ENCODE peak calls at places on chromosomes 16 and 17, in ten cellular contexts. E, D, T, L, C, Z, H, S, K and O are unnamed samples.

GRCh38 chr17:41340934-41341861 is 9.4 kb downstream of the KRT33A start:
- DNase-seq in E (no peak), L (peak), Z (no peak), D (no peak), H (no peak), S (no peak), C (peak), K (no peak), T (no peak), O (no peak)

GRCh38 chr16:9256196-9256595 is 164.8 kb downstream of the HAPSTR1 start:
- DNase-seq in L (peak), T (peak), E (no peak), K (peak), Z (no peak), H (no peak), D (peak), S (peak), C (no peak), O (peak)

GRCh38 chr17:1736348-1737281 is 6.1 kb upstream of the SERPINF2 start:
- DNase-seq in Z (peak), K (no peak), D (peak), T (peak), L (peak), E (no peak), H (peak), C (no peak), S (no peak), O (peak)

GRCh38 chr16:57667526-57668258 is 414 bp upstream of the ADGRG3 start:
- DNase-seq in S (no peak), H (peak), L (no peak), E (no peak), T (peak), Z (peak), K (peak), D (peak), C (peak), O (no peak)

GRCh38 chr17:69430488-69430887 is 16.0 kb downstream of the MAP2K6 start:
- DNase-seq in T (no peak), Z (no peak), E (no peak), H (no peak), S (no peak), C (no peak), L (peak), D (no peak), K (no peak), O (no peak)

GRCh38 chr17:4968916-4969550 is 1.4 kb upstream of the SPAG7 start:
- DNase-seq in K (no peak), D (no peak), C (no peak), T (no peak), Z (no peak), S (no peak), H (peak), E (peak), L (no peak), O (no peak)

GRCh38 chr16:11235703-11235991 is 20.4 kb downstream of the SOCS1 start:
- DNase-seq in E (no peak), S (no peak), D (no peak), K (peak), T (peak), H (no peak), C (no peak), Z (no peak), L (no peak), O (no peak)

GRCh38 chr17:9982159-9982558 is 77.1 kb upstream of the RCVRN start:
- DNase-seq in Z (no peak), T (no peak), H (no peak), S (no peak), E (no peak), L (peak), C (no peak), D (no peak), K (peak), O (peak)

GRCh38 chr16:67296422-67296821 is 17.1 kb downstream of the PLEKHG4 start:
- DNase-seq in E (no peak), D (no peak), C (no peak), S (no peak), K (no peak), H (peak), Z (no peak), L (no peak), T (no peak), O (no peak)

GRCh38 chr17:82236142-82236971 is 7.5 kb downstream of the SLC16A3 start:
- DNase-seq in D (peak), C (peak), K (peak), T (peak), H (peak), S (peak), L (peak), E (no peak), Z (peak), O (no peak)

GRCh38 chr16:48075398-48075797 is 80.4 kb downstream of the ABCC12 start:
- DNase-seq in E (no peak), T (no peak), S (no peak), L (no peak), D (no peak), C (no peak), Z (no peak), H (peak), K (no peak), O (no peak)

GRCh38 chr17:78268960-78269892 is 37.8 kb downstream of the TMEM235 start:
- DNase-seq in C (no peak), H (peak), D (no peak), L (no peak), T (no peak), S (no peak), K (no peak), E (peak), Z (peak), O (no peak)

GRCh38 chr17:9432121-9432866 is 143.3 kb downstream of the STX8 start:
- DNase-seq in L (peak), K (no peak), D (no peak), E (no peak), T (no peak), C (no peak), H (peak), Z (no peak), S (no peak), O (peak)

GRCh38 chr16:30473231-30474061 is 904 bp downstream of the ITGAL start:
- DNase-seq in E (no peak), K (no peak), Z (peak), C (peak), L (peak), S (no peak), H (no peak), D (no peak), T (no peak), O (peak)

GRCh38 chr16:46482895-46483294 is 138.3 kb downstream of the SHCBP1 start:
- DNase-seq in L (no peak), Z (no peak), E (no peak), S (no peak), D (no peak), C (no peak), K (no peak), H (no peak), T (no peak), O (no peak)

GRCh38 chr17:81586096-81586495 is 33.9 kb upstream of the FAAP100 start:
- DNase-seq in L (no peak), S (no peak), H (no peak), Z (no peak), E (no peak), C (no peak), T (no peak), D (no peak), K (no peak), O (no peak)

GRCh38 chr17:1077536-1078061 is 80.7 kb downstream of the TIMM22 start:
- DNase-seq in Z (no peak), T (no peak), K (no peak), H (no peak), D (no peak), L (no peak), C (no peak), E (no peak), S (no peak), O (no peak)

GRCh38 chr17:14098246-14098645 is 28.9 kb downstream of the COX10 start:
- DNase-seq in L (no peak), C (no peak), E (no peak), S (no peak), Z (no peak), D (no peak), H (no peak), K (peak), T (no peak), O (no peak)

GRCh38 chr16:83989300-83989699 is 21.3 kb downstream of the NECAB2 start:
- DNase-seq in E (no peak), L (no peak), D (no peak), S (no peak), K (peak), C (no peak), Z (no peak), T (no peak), H (no peak), O (no peak)

GRCh38 chr17:5785867-5786509 is 201.7 kb upstream of the NLRP1 start:
- DNase-seq in Z (no peak), L (peak), H (peak), E (no peak), K (no peak), D (no peak), S (no peak), C (no peak), T (no peak), O (peak)

GRCh38 chr16:14955546-14956231 is 18.4 kb downstream of the NPIPA1 start:
- DNase-seq in K (no peak), C (no peak), L (no peak), Z (no peak), D (peak), S (no peak), T (no peak), H (no peak), E (no peak), O (no peak)

GRCh38 chr17:1865252-1866037 is 35.6 kb downstream of the RPA1 start:
- DNase-seq in H (peak), L (peak), D (no peak), C (peak), Z (no peak), T (peak), S (no peak), E (no peak), K (peak), O (peak)

GRCh38 chr17:50908860-50909764 is 43.0 kb upstream of the TOB1 start:
- DNase-seq in E (no peak), D (peak), K (peak), H (no peak), S (peak), T (peak), Z (peak), C (peak), L (no peak), O (no peak)

GRCh38 chr16:1526608-1527555 is 6.6 kb upstream of the TMEM204 start:
- DNase-seq in H (no peak), K (no peak), C (peak), S (no peak), L (no peak), D (no peak), Z (no peak), T (no peak), E (no peak), O (no peak)

GRCh38 chr17:48100591-48101011 is 677 bp downstream of the CBX1 start:
- DNase-seq in S (peak), C (no peak), Z (peak), D (peak), L (no peak), K (peak), E (no peak), H (peak), T (peak), O (no peak)

GRCh38 chr17:17874478-17874877 is 37.7 kb upstream of the SREBF1 start:
- DNase-seq in E (no peak), L (no peak), H (peak), C (no peak), T (no peak), Z (no peak), D (no peak), S (no peak), K (no peak), O (no peak)

GRCh38 chr17:74959826-74960738 is 12.5 kb downstream of the HID1 start:
- DNase-seq in E (no peak), D (no peak), K (no peak), C (no peak), H (peak), L (no peak), T (no peak), Z (no peak), S (no peak), O (no peak)

GRCh38 chr16:66189951-66190350 is 176.5 kb upstream of the CDH5 start:
- DNase-seq in Z (no peak), D (no peak), H (peak), C (no peak), E (peak), K (no peak), S (no peak), T (no peak), L (no peak), O (no peak)

DNA sequence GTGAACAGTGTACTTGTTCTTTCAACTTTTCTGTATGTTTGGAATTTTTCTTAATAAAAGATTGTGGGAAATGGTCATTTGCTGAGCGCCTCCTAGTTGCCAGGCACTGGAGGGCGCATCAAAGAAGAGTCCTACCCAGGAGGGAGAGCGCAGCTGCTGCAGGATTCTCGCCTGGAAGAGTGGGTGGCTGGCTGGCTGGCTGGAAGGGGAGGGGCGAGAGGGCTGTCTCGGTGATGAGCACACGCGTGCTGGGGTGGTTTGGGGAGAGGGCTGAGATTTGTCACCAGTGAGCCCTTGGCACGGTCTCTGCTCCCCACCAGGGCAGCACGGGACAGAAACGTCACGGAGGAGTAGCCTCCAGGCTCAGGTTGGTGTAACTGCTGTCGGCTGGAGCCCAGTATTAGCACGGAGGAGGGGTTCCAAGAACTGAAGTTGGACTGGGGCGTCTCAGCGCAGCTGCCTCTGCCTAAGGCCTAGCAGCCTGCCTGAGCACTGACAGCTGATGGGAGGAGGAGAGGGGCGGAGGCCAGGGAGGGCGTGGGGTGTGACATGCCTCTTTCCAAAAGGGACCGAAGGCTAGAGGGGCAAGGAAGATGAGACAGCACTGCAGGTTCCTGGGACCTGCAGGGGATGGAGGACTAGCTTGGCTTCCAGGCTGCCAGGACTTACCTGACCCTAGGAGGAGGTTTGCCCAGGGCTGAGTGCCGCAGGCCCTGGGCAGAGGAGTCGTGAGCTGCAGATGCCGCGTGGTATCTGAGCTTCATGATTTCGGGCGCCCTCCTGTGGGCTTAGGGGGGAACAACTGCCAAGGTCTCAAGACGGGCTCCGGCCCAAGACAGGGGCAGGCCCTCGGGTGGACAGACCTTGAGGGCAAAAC is 5.7 kb downstream of the LDHD start:
- DNase-seq in D (peak), E (peak), S (peak), K (peak), L (peak), C (peak), T (peak), Z (peak), H (peak), O (peak)
- TF ChIP-seq CTCF in D (peak), E (peak), S (peak), K (peak), L (peak), C (peak), T (peak), Z (peak), H (peak), O (peak)

GRCh38 chr16:79997257-79997656 is 396.7 kb upstream of the MAF start:
- DNase-seq in H (peak), K (peak), S (no peak), L (peak), C (no peak), Z (no peak), E (no peak), D (no peak), T (no peak), O (no peak)
- TF ChIP-seq CTCF in H (peak), K (peak), S (peak), L (peak), C (no peak), Z (peak), E (peak), D (peak), T (no peak), O (peak)

DNA sequence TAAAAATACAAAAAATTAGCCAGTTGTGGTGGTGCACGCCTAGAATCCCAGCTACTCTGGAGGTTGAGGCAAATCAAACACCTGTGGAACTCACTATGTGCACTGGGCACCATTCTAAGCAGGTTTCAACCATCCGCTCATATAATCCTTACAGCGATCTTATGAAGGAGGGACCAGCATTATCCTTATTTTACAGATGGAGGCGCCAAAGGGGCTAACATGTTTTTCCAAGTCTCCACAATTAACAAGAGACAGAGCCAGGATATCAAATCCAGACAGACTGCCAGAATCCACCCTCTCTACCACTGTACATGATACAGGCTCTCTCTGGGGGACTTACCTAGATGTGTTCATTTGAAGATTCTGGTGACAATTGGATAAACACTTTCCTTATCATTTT is 479.0 kb downstream of the XYLT1 start:
- DNase-seq in D (no peak), K (no peak), E (no peak), Z (no peak), C (no peak), S (no peak), T (no peak), L (no peak), H (no peak), O (no peak)
- TF ChIP-seq CTCF in D (no peak), K (no peak), E (no peak), Z (no peak), C (no peak), S (no peak), T (no peak), L (no peak), H (no peak), O (no peak)

DNA sequence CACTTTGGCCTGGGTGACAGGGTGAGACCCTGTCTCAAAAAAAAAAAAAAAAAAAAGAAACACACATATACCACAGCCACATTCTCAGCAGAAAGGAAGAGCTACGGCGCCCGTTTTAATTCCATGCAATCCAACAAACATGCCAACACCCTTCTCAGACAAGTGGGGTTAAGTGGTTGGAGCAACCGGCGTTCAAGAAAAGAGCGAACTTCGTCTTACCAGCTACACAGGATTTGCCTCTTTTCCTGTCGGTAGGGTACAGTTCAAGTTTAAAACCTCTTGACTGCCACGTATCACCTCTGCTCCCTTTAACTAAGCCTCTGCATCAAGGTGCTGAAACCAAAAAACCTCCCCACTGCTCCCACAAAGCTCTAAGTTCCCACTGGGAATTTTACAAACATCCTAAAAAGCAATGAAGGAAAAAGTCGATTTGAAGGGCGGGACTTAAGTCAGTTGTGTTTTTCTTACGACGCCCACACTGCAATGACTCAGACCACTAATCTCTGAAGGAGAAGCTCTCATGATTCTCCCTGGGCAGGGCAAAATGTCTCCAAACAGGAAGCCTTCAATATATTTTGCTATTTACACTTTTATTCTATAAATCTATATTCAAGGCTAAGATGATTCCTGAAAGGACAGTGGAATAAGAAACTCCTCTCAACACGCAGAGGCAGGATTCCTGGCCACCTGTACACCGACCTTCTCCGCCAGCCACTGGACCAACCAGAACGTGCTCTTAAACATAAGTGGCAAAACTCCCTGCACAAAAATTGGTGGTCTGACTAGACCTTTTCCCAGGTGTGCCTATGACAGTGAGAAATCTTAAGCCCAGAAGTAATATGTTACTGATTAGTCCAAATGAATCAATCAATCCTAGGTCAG is 18.8 kb downstream of the SRP68 start:
- DNase-seq in E (no peak), T (no peak), D (no peak), S (no peak), L (no peak), K (peak), H (peak), Z (no peak), C (no peak), O (no peak)
- TF ChIP-seq CTCF in E (no peak), T (no peak), D (no peak), S (no peak), L (no peak), K (no peak), H (no peak), Z (no peak), C (no peak), O (no peak)

GRCh38 chr16:79047337-79047736 is 553.2 kb downstream of the MAF start:
- DNase-seq in K (peak), C (no peak), H (no peak), D (no peak), T (no peak), E (no peak), L (peak), S (no peak), Z (no peak), O (no peak)
- TF ChIP-seq CTCF in K (peak), C (no peak), H (no peak), D (peak), T (peak), E (no peak), L (peak), S (peak), Z (peak), O (peak)